ENCODE peak calls at places on chromosome 19, in six cellular contexts. One of them, this sample, is unnamed. For H3K4me1, the result is how much of the 10 kb centered on the place peaks cover.

GRCh38 chr19:13135068-13136062 is 14.8 kb downstream of the STX10 start:
- DNase-seq in heart left ventricle: no peak
- DNase-seq in stomach: no peak
- DNase-seq in esophagus squamous epithelium: no peak
- DNase-seq in HepG2: no peak
- DNase-seq in vagina: no peak
- DNase-seq in this sample: no peak

GRCh38 chr19:37227996-37228395 is 10.0 kb downstream of the ZNF383 start:
- DNase-seq in heart left ventricle: no peak
- DNase-seq in stomach: no peak
- DNase-seq in esophagus squamous epithelium: no peak
- DNase-seq in HepG2: no peak
- DNase-seq in vagina: no peak
- DNase-seq in this sample: no peak

GRCh38 chr19:11736696-11737095 is 2.0 kb downstream of the ZNF823 start:
- DNase-seq in heart left ventricle: peak
- DNase-seq in stomach: no peak
- DNase-seq in esophagus squamous epithelium: no peak
- DNase-seq in HepG2: no peak
- DNase-seq in vagina: no peak
- DNase-seq in this sample: no peak

GRCh38 chr19:10872551-10873107 is 1.3 kb downstream of the CARM1 start:
- DNase-seq in heart left ventricle: no peak
- DNase-seq in stomach: no peak
- DNase-seq in esophagus squamous epithelium: no peak
- DNase-seq in HepG2: no peak
- DNase-seq in vagina: no peak
- DNase-seq in this sample: no peak

GRCh38 chr19:44682807-44683206 is 11.5 kb downstream of the CEACAM19 start:
- DNase-seq in heart left ventricle: no peak
- DNase-seq in stomach: no peak
- DNase-seq in esophagus squamous epithelium: no peak
- DNase-seq in HepG2: no peak
- DNase-seq in vagina: no peak
- DNase-seq in this sample: no peak

GRCh38 chr19:14615628-14616027 is 32.7 kb downstream of the CLEC17A start:
- DNase-seq in heart left ventricle: no peak
- DNase-seq in stomach: no peak
- DNase-seq in esophagus squamous epithelium: no peak
- DNase-seq in HepG2: no peak
- DNase-seq in vagina: no peak
- DNase-seq in this sample: no peak

GRCh38 chr19:37128821-37129177 is 43.7 kb downstream of the ZNF585A start:
- DNase-seq in heart left ventricle: no peak
- DNase-seq in stomach: no peak
- DNase-seq in esophagus squamous epithelium: no peak
- DNase-seq in HepG2: no peak
- DNase-seq in vagina: no peak
- DNase-seq in this sample: no peak

GRCh38 chr19:14440049-14440448 is 6.9 kb downstream of the PKN1 start:
- DNase-seq in heart left ventricle: peak
- DNase-seq in stomach: peak
- DNase-seq in esophagus squamous epithelium: peak
- DNase-seq in HepG2: no peak
- DNase-seq in vagina: no peak
- DNase-seq in this sample: peak

GRCh38 chr19:30556230-30556711 is 184.1 kb downstream of the ZNF536 start:
- DNase-seq in heart left ventricle: no peak
- DNase-seq in stomach: no peak
- DNase-seq in esophagus squamous epithelium: no peak
- DNase-seq in HepG2: no peak
- DNase-seq in vagina: no peak
- DNase-seq in this sample: no peak

GRCh38 chr19:49592486-49593232 is 1.7 kb downstream of the PRR12 start:
- DNase-seq in heart left ventricle: no peak
- DNase-seq in stomach: no peak
- DNase-seq in esophagus squamous epithelium: no peak
- DNase-seq in HepG2: no peak
- DNase-seq in vagina: no peak
- DNase-seq in this sample: no peak

GRCh38 chr19:41542622-41543021 is 33.3 kb upstream of the CEACAM21 start:
- DNase-seq in heart left ventricle: no peak
- DNase-seq in stomach: no peak
- DNase-seq in esophagus squamous epithelium: no peak
- DNase-seq in HepG2: no peak
- DNase-seq in vagina: no peak
- DNase-seq in this sample: no peak

GRCh38 chr19:12224676-12225075 is 61.8 kb downstream of the ZNF136 start:
- DNase-seq in heart left ventricle: no peak
- DNase-seq in stomach: no peak
- DNase-seq in esophagus squamous epithelium: no peak
- DNase-seq in HepG2: no peak
- DNase-seq in vagina: no peak
- DNase-seq in this sample: no peak

GRCh38 chr19:28522545-28522922 is 690.4 kb downstream of the UQCRFS1 start:
- DNase-seq in heart left ventricle: no peak
- DNase-seq in stomach: no peak
- DNase-seq in esophagus squamous epithelium: no peak
- DNase-seq in HepG2: no peak
- DNase-seq in vagina: no peak
- DNase-seq in this sample: peak

GRCh38 chr19:4225902-4226301 is 3.4 kb upstream of the EBI3 start:
- DNase-seq in heart left ventricle: no peak
- DNase-seq in stomach: no peak
- DNase-seq in esophagus squamous epithelium: no peak
- DNase-seq in HepG2: no peak
- DNase-seq in vagina: no peak
- DNase-seq in this sample: no peak

GRCh38 chr19:5957132-5957531 is 20.8 kb downstream of the RANBP3 start:
- DNase-seq in heart left ventricle: no peak
- DNase-seq in stomach: no peak
- DNase-seq in esophagus squamous epithelium: no peak
- DNase-seq in HepG2: no peak
- DNase-seq in vagina: no peak
- DNase-seq in this sample: no peak
- H3K4me1 ChIP-seq in heart left ventricle: half or more
- H3K4me1 ChIP-seq in stomach: half or more
- H3K4me1 ChIP-seq in esophagus squamous epithelium: half or more
- H3K4me1 ChIP-seq in HepG2: half or more
- H3K4me1 ChIP-seq in vagina: half or more
- H3K4me1 ChIP-seq in this sample: half or more

DNA sequence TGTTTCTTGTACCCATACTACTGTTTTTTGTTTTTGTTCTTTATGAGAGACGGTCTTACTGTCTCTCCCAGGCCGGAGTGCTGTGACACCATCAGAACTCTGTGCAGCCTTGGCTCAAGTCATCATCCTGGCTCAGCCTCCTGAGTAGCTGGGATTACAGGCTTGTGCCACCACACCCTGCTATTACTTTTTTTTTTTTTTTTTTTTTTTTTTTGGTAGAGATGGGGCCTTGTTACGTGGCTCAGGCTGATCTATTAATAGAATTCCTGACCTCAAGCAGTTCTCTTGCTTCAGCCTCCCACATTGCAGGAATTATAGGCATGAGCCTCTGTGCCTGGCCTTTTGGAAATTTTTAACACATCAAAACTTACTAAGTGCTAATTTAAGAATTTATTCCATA is 2.9 kb upstream of the ZNF304 start:
- DNase-seq in heart left ventricle: no peak
- DNase-seq in stomach: no peak
- DNase-seq in esophagus squamous epithelium: no peak
- DNase-seq in HepG2: no peak
- DNase-seq in vagina: no peak
- DNase-seq in this sample: no peak
- H3K27ac ChIP-seq in heart left ventricle: no peak
- H3K27ac ChIP-seq in stomach: no peak
- H3K27ac ChIP-seq in esophagus squamous epithelium: no peak
- H3K27ac ChIP-seq in HepG2: no peak
- H3K27ac ChIP-seq in vagina: no peak
- H3K27ac ChIP-seq in this sample: no peak

GRCh38 chr19:51552608-51552995 is 18.5 kb upstream of the ZNF175 start:
- DNase-seq in heart left ventricle: no peak
- DNase-seq in stomach: no peak
- DNase-seq in esophagus squamous epithelium: no peak
- DNase-seq in HepG2: no peak
- DNase-seq in vagina: no peak
- DNase-seq in this sample: no peak
- TF ChIP-seq POLR2A in heart left ventricle: no peak
- TF ChIP-seq POLR2A in stomach: no peak
- TF ChIP-seq POLR2A in esophagus squamous epithelium: no peak
- TF ChIP-seq POLR2A in HepG2: no peak
- TF ChIP-seq POLR2A in vagina: no peak
- TF ChIP-seq POLR2A in this sample: no peak

GRCh38 chr19:38678217-38678890 is 30.9 kb downstream of the ACTN4 start:
- DNase-seq in heart left ventricle: no peak
- DNase-seq in stomach: no peak
- DNase-seq in esophagus squamous epithelium: no peak
- DNase-seq in HepG2: no peak
- DNase-seq in vagina: no peak
- DNase-seq in this sample: no peak
- H3K4me1 ChIP-seq in heart left ventricle: half or more
- H3K4me1 ChIP-seq in stomach: half or more
- H3K4me1 ChIP-seq in esophagus squamous epithelium: half or more
- H3K4me1 ChIP-seq in HepG2: half or more
- H3K4me1 ChIP-seq in vagina: half or more
- H3K4me1 ChIP-seq in this sample: half or more

DNA sequence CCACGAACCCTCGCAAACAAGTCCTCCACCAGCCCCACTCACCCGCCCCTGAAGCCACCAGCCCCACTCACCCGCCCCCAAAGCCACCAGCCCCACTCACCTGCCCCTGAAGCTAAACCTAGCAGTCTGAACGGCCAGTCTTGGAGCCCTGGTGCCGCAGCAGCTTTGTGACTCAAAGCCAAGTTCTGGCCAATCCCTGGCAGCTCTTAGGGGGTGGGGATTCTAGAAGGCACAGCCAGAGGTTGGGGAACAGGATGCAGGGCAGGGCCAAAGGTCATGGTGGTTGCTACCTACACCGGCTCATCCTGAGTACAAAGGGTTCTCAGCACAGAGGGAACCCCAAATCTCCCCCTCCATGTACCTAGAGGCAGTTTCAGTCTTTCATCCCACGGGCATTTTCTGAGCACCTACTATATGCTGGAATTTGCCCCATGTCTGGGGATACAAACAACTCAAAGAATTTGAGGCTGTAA is at the start of gene IQCN:
- DNase-seq in heart left ventricle: no peak
- DNase-seq in stomach: peak
- DNase-seq in esophagus squamous epithelium: no peak
- DNase-seq in HepG2: peak
- DNase-seq in vagina: no peak
- DNase-seq in this sample: no peak
- H3K27ac ChIP-seq in heart left ventricle: peak
- H3K27ac ChIP-seq in stomach: peak
- H3K27ac ChIP-seq in esophagus squamous epithelium: peak
- H3K27ac ChIP-seq in HepG2: peak
- H3K27ac ChIP-seq in vagina: peak
- H3K27ac ChIP-seq in this sample: peak